ENCODE peak calls at places on chromosome 1, in seven cellular contexts. T is lung; F is hepatocyte; Y is transverse colon; O is colonic mucosa; X is CD8-positive, alpha-beta T cell; B is stomach. U is an unnamed sample. For H3K36me3, the result is how much of the 10 kb centered on the place peaks cover.

GRCh38 chr1:248872752-248873408 is 14.0 kb upstream of the ZNF692 start:
- DNase-seq in B (peak), O (peak), Y (peak), X (peak), T (peak), F (peak), U (no peak)

GRCh38 chr1:164689672-164690655 is 131.0 kb downstream of the PBX1 start:
- DNase-seq in O (no peak), F (no peak), T (no peak), Y (no peak), B (no peak), X (no peak), U (no peak)

GRCh38 chr1:50275564-50275963 is 147.7 kb downstream of the DMRTA2 start:
- DNase-seq in F (no peak), B (no peak), T (no peak), X (no peak), Y (no peak), O (no peak), U (no peak)

GRCh38 chr1:97051823-97052222 is 330.2 kb downstream of the PTBP2 start:
- DNase-seq in T (no peak), F (no peak), X (no peak), Y (no peak), O (no peak), B (no peak), U (no peak)

GRCh38 chr1:94115254-94115899 is 5.6 kb downstream of the ABCA4 start:
- DNase-seq in X (no peak), O (no peak), Y (no peak), B (no peak), F (no peak), T (no peak), U (no peak)

GRCh38 chr1:71053146-71053545 is 5.5 kb upstream of the PTGER3 start:
- DNase-seq in B (no peak), O (no peak), T (no peak), X (no peak), F (no peak), Y (no peak), U (no peak)

GRCh38 chr1:184457500-184457899 is 70.7 kb downstream of the C1orf21 start:
- DNase-seq in B (no peak), F (no peak), O (no peak), T (no peak), Y (no peak), X (no peak), U (peak)

GRCh38 chr1:20964540-20965484 is 177.7 kb upstream of the HP1BP3 start:
- DNase-seq in X (no peak), T (no peak), Y (peak), F (peak), O (peak), B (no peak), U (no peak)

GRCh38 chr1:89719502-89720306 is 86.8 kb downstream of the LRRC8C start:
- DNase-seq in T (no peak), F (no peak), B (no peak), O (no peak), X (no peak), Y (no peak), U (no peak)

GRCh38 chr1:220699044-220699443 is 8.9 kb downstream of the C1orf115 start:
- DNase-seq in B (no peak), F (no peak), O (no peak), Y (no peak), T (no peak), X (no peak), U (no peak)

GRCh38 chr1:33842348-33842747 is 21.5 kb upstream of the HMGB4 start:
- DNase-seq in B (no peak), X (no peak), T (no peak), Y (no peak), F (no peak), O (no peak), U (no peak)

GRCh38 chr1:26170472-26170821 is 739 bp downstream of the ZNF593 start:
- DNase-seq in T (no peak), O (no peak), X (no peak), Y (no peak), B (no peak), F (no peak), U (no peak)

GRCh38 chr1:114124644-114125043 is 29.0 kb downstream of the SYT6 start:
- DNase-seq in F (no peak), X (no peak), O (no peak), B (no peak), Y (no peak), T (no peak), U (no peak)

GRCh38 chr1:114118351-114118990 is 35.2 kb downstream of the SYT6 start:
- DNase-seq in T (no peak), Y (no peak), B (no peak), O (no peak), X (no peak), F (no peak), U (no peak)

GRCh38 chr1:114126696-114127095 is 27.0 kb downstream of the SYT6 start:
- DNase-seq in T (no peak), Y (peak), X (no peak), F (no peak), O (no peak), B (no peak), U (no peak)

GRCh38 chr1:114128293-114128692 is 25.4 kb downstream of the SYT6 start:
- DNase-seq in F (no peak), O (no peak), Y (no peak), X (no peak), B (no peak), T (no peak), U (no peak)

GRCh38 chr1:114122891-114123621 is 30.6 kb downstream of the SYT6 start:
- DNase-seq in F (peak), B (no peak), Y (no peak), T (no peak), O (no peak), X (no peak), U (peak)
- TF ChIP-seq CTCF in F (no peak), B (no peak), Y (no peak), T (no peak), O (no peak), X (no peak), U (no peak)

DNA sequence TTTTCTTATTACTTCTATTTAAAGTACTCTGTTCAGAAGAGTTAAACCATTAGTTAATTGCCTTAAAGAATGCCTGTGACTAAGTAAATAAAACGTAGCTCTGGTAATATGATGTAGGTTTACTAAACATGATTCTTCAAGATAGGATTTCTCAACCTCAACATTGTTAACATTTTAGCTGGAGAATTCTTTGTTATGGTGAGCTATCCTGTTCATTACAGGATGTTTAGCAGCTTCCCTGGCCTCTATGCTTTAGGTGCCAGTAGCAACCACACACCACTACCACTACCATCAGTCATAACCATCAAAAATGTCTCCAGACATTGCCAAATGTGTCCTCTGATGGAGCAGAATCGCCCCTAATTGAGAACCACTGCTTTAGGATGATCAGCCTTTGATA is 10.7 kb downstream of the RPF1 start:
- DNase-seq in X (no peak), T (no peak), O (no peak), F (no peak), Y (no peak), B (no peak), U (no peak)
- H3K36me3 ChIP-seq in X (under half), T (under half), O (under half), F (under half), Y (half or more), B (under half), U (under half)

GRCh38 chr1:11807087-11807486 is 1.1 kb downstream of the CLCN6 start:
- DNase-seq in T (no peak), B (no peak), O (peak), X (no peak), Y (no peak), F (no peak), U (no peak)

GRCh38 chr1:11802973-11803885 is 2.5 kb downstream of the MTHFR start:
- DNase-seq in X (peak), T (peak), O (peak), F (peak), B (peak), Y (peak), U (peak)

GRCh38 chr1:11806307-11806936 is 431 bp downstream of the CLCN6 start:
- DNase-seq in X (no peak), O (peak), T (no peak), Y (no peak), B (no peak), F (peak), U (no peak)

GRCh38 chr1:11804666-11805453 is 904 bp downstream of the MTHFR start:
- DNase-seq in F (peak), B (peak), O (peak), Y (peak), T (peak), X (peak), U (no peak)

DNA sequence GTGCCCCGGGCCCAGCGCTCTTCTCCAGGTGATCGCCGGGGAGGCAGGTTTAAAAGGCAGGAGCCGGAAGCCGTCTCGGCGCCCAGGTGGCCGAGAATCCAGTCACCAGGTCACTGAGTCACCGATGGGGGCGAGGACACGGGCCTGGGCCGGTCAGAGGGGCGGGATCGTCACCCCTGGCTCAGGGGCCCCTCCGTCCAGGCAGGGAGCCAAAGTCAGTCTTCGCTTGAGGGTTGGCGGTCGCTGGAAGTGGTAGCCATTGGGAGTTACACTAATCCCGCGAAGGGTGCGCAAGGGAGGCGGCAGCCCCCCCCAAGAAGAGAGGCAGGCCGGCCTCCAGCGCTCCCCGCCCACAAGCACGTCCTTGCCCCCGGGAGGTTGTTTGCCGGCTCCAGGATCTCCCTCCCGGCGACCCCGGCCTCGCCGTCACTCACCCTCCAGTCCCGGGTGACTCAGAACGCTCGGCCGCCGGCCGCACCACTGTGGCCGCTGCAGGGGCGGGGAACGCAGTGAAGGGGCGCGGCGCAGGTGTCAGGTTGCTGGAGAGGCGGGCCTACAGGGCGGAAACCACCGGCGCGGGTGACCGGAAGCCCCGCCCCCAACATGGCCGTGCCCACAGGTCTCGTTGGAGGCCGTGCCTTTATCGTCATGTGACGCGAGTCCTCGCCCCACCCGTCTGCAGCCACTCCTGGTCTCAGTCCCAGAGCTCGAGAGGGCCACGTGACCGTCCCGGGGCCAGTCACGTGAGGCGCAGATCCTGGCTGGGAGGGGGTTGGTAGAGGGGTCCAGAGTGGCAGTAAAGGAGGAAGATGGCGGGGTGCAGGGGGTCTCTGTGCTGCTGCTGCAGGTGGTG is at the start of the genes CLCN6 and MTHFR:
- DNase-seq in X (peak), B (peak), F (peak), T (peak), Y (peak), O (peak), U (peak)
- H3K4me3 ChIP-seq in X (peak), B (peak), F (peak), T (peak), Y (peak), O (peak), U (peak)

DNA sequence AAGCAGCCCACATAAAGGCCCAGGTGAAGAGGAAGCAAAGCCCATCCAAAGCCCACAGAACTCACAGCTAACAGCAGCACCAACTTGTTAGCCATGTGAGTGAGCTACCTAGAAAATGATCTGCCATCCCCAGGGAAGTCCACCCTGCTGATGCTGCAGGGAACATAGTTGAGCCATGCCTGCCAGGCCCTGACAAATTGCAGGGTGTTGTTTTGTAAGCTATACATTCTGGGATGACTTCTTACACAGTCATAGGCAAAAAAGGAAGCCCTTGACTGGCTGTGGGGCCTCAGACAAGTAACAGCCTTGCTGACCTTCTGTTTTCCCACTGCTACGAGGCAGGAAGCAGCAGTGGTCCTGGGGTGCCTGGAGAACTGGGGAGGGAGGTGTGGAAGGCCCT is 262.7 kb downstream of the MATN1 start:
- DNase-seq in T (no peak), O (no peak), Y (no peak), B (no peak), F (no peak), X (no peak), U (no peak)
- TF ChIP-seq CTCF in T (no peak), O (no peak), Y (no peak), B (no peak), F (no peak), X (no peak), U (no peak)

GRCh38 chr1:3981746-3982505 is 81.9 kb upstream of the C1orf174 start:
- DNase-seq in T (no peak), B (no peak), F (no peak), O (no peak), Y (no peak), X (no peak), U (no peak)
- H3K36me3 ChIP-seq in T (under half), B (under half), F (under half), O (under half), Y (under half), X (under half), U (under half)

DNA sequence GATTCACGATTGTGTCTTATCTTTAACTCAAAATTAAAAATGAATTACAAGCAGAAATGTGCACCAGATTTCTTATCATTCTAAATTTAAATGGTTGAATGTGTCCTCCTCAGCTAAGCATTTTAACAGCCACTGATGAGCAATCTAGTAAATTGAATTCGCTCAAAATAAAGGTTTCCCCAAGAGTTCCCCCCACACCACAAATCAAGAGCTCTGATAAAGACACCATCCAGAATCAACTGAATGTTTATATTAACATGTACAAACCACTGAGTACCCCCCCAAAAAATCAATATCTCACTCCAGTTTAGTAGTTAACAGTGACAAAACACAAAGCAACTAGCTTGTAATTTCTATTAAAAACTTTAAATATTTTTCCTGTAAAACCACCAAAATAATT is 1.9 kb downstream of the GPBP1L1 start:
- DNase-seq in X (no peak), F (no peak), O (no peak), Y (no peak), B (no peak), T (no peak), U (no peak)
- H3K4me3 ChIP-seq in X (peak), F (peak), O (peak), Y (peak), B (peak), T (no peak), U (peak)

GRCh38 chr1:166627583-166627982 is 211.7 kb upstream of the POGK start:
- DNase-seq in X (no peak), T (no peak), O (no peak), Y (no peak), F (no peak), B (no peak), U (no peak)
- TF ChIP-seq CTCF in X (no peak), T (no peak), O (no peak), Y (no peak), F (no peak), B (no peak), U (no peak)

GRCh38 chr1:205729945-205730610 is 19.9 kb downstream of the NUCKS1 start:
- DNase-seq in O (no peak), Y (no peak), B (no peak), F (no peak), X (no peak), T (no peak), U (no peak)
- H3K36me3 ChIP-seq in O (under half), Y (under half), B (under half), F (under half), X (under half), T (under half), U (under half)

U was measured in BJ.